ENCODE peak calls at places on chromosomes 7 and 10, in five cellular contexts. G, N, H, S and Z are unnamed samples.

GRCh38 chr7:20828947-20829346 is 42.3 kb upstream of the SP8 start:
- DNase-seq in N (no peak), G (no peak), H (no peak), S (no peak), Z (no peak)

GRCh38 chr7:32255036-32255435 is 184.8 kb upstream of the PDE1C start:
- DNase-seq in H (no peak), N (no peak), G (no peak), S (peak), Z (no peak)

GRCh38 chr10:74585231-74586087 is 240.9 kb upstream of the KAT6B start:
- DNase-seq in N (peak), H (no peak), G (peak), S (peak), Z (no peak)

GRCh38 chr7:8065356-8065813 is 96.8 kb downstream of the GLCCI1 start:
- DNase-seq in S (no peak), N (no peak), H (no peak), G (no peak), Z (no peak)

GRCh38 chr7:142307246-142307900 is 49.5 kb upstream of the PRSS58 start:
- DNase-seq in S (no peak), G (no peak), H (no peak), N (no peak), Z (no peak)

GRCh38 chr7:111855842-111856227 is 293.5 kb upstream of the IMMP2L start:
- DNase-seq in N (no peak), G (no peak), H (no peak), S (no peak), Z (no peak)

GRCh38 chr7:137943132-137943551 is 58.7 kb downstream of the CREB3L2 start:
- DNase-seq in G (no peak), N (no peak), H (no peak), S (no peak), Z (no peak)

GRCh38 chr10:71312220-71312619 is 6.8 kb upstream of the SLC29A3 start:
- DNase-seq in H (no peak), N (no peak), G (no peak), S (no peak), Z (no peak)

GRCh38 chr7:22109761-22110160 is 164.1 kb upstream of the CDCA7L start:
- DNase-seq in G (peak), S (no peak), H (no peak), N (no peak), Z (no peak)

GRCh38 chr7:37920619-37921339 is at the start of gene EPDR1:
- DNase-seq in N (no peak), S (peak), H (peak), G (peak), Z (peak)

GRCh38 chr7:130615583-130615982 is 53.0 kb downstream of the COPG2 start:
- DNase-seq in S (no peak), G (no peak), N (no peak), H (no peak), Z (no peak)

GRCh38 chr10:33657913-33658312 is 323.4 kb upstream of the NRP1 start:
- DNase-seq in N (no peak), S (no peak), H (no peak), G (no peak), Z (no peak)